ENCODE peak calls at places on chromosomes 2 and 18, in seven cellular contexts. T is kidney; Z is CD8-positive, alpha-beta T cell; B is brain microvascular endothelial cell; W is RWPE1; V is lower lobe of right lung; Y is tibial nerve. D is an unnamed sample.
A peak's percentile ranks its signal among the peaks of the same experiment; 100 is the strongest.

GRCh38 chr2:23394700-23395099 is 9.7 kb downstream of the KLHL29 start:
- DNase-seq in T (no peak), Z (no peak), B (no peak), W (no peak), V (no peak), Y (no peak), D (no peak)

GRCh38 chr2:189799531-189799930 is 15.3 kb downstream of the PMS1 start:
- DNase-seq in T (no peak), Z (no peak), B (peak; percentile 60), W (peak; percentile 20), V (no peak), Y (no peak), D (no peak)

GRCh38 chr18:11512096-11513030 is 97.0 kb upstream of the SLC35G4 start:
- DNase-seq in T (no peak), Z (no peak), B (peak; percentile 22), W (peak; percentile 36), V (no peak), Y (no peak), D (no peak)

GRCh38 chr2:116706381-116706780 is 1108.1 kb upstream of the DDX18 start:
- DNase-seq in T (no peak), Z (no peak), B (no peak), W (no peak), V (no peak), Y (no peak), D (no peak)

GRCh38 chr2:64654993-64655666 is 1.4 kb upstream of the SERTAD2 start:
- DNase-seq in T (no peak), Z (no peak), B (no peak), W (no peak), V (no peak), Y (no peak), D (no peak)

GRCh38 chr2:227513113-227513512 is 41.2 kb downstream of the AGFG1 start:
- DNase-seq in T (no peak), Z (no peak), B (no peak), W (no peak), V (no peak), Y (no peak), D (no peak)

GRCh38 chr2:95274291-95275150 is at the start of gene PROM2:
- DNase-seq in T (peak; percentile 93), Z (no peak), B (no peak), W (peak; percentile 71), V (peak; percentile 80), Y (no peak), D (peak; percentile 27)

GRCh38 chr2:127118038-127118437 is 11.1 kb upstream of the BIN1 start:
- DNase-seq in T (peak; percentile 38), Z (no peak), B (no peak), W (no peak), V (no peak), Y (no peak), D (no peak)

DNA sequence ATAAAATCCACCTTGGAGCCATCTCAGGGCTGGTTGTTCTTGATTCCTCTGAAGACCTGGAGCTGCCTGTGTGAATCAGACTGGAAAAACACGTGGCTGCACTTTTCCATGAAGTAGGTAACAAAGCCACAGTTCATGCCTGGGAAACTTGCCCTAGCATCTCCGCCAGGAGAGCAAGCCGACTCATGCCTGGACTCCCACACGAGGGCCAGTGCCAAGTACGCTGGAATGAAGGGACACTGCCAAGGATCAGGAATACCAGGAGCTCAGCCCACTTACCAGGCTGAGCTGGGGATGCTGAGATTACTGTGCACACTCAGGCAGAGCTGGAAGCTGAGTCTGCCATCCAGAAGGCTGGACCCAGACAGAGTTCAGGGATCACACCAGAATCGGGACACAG is 10.9 kb upstream of the FHL2 start:
- DNase-seq in T (peak; percentile 83), Z (no peak), B (no peak), W (peak; percentile 95), V (no peak), Y (peak; percentile 59), D (no peak)
- H3K27ac ChIP-seq in T (no peak overlapping the region), Z (no peak overlapping the region), B (no peak overlapping the region), W (peak overlapping the region; percentile 98), V (no peak overlapping the region), Y (peak overlapping the region; percentile 10), D (no peak overlapping the region)

DNA sequence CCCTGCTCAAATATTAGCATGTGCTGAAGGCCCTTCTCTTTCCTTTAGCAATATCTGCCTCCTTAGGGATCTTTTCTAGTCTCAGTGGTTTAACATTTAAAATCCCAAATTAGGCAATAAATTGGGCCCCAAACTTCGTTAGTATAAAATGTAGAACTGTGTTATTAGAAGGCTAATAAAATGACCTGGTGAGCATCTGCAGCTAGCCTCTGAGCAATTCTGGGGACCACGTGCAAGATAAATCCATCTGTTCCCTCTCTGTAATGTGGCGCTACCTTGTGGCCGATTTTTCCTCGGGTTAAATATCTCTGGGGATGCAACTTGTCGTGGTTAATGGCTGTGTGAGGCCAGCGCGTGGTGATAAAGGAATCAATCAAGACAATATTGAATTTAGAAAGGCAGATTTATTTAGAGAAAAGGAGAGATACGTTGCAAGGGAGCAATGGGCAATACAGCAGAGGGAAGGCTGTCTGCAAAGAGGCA is 18.7 kb upstream of the IL36G start:
- DNase-seq in T (no peak), Z (no peak), B (no peak), W (no peak), V (no peak), Y (no peak), D (no peak)
- TF ChIP-seq CTCF in T (no peak), Z (no peak), B (no peak), W (peak; percentile 68), V (no peak), Y (no peak), D (peak; percentile 38)

GRCh38 chr2:38128653-38129052 is 52.7 kb upstream of the CYP1B1 start:
- DNase-seq in T (no peak), Z (no peak), B (no peak), W (no peak), V (no peak), Y (peak; percentile 71), D (no peak)
- H3K27ac ChIP-seq in T (no peak overlapping the region), Z (no peak overlapping the region), B (no peak overlapping the region), W (no peak overlapping the region), V (peak overlapping the region; percentile 25), Y (peak overlapping the region; percentile 62), D (no peak overlapping the region)

DNA sequence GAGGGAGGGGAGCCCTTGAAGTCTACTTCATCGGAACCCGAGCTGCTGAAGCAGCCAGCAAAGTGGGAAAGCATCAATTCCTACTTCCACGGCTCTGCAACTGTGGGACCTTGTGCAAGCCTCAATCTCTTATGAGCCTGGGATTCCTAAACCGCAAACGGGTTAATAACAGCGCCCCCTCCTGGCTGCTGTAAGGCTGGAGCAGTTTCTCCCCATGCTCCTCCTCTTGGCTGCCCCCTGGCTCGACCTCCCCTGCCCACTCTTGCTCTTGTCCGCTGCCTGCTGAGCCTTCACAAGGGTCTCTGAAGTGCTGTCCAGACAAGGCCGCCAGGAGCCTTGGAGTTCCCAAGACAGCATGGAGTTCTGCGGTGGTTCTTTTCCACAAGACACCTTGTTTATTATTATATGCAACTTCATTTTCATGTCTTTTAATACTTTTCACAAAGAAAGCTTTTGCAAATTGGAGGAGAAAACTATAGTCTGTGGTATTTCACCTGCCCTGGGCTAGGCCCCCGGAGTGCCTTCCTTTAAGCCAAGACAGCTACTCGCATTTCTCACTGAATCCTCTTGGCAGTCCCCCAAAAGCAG is 157.2 kb downstream of the DDX1 start:
- DNase-seq in T (no peak), Z (no peak), B (no peak), W (no peak), V (no peak), Y (no peak), D (no peak)
- TF ChIP-seq CTCF in T (peak; percentile 34), Z (no peak), B (peak; percentile 59), W (no peak), V (peak; percentile 49), Y (peak; percentile 10), D (no peak)

GRCh38 chr18:54815086-54815485 is 13.2 kb upstream of the RAB27B start:
- DNase-seq in T (no peak), Z (no peak), B (no peak), W (no peak), V (no peak), Y (no peak), D (no peak)

GRCh38 chr18:54812885-54813284 is 15.4 kb upstream of the RAB27B start:
- DNase-seq in T (no peak), Z (no peak), B (no peak), W (no peak), V (no peak), Y (no peak), D (no peak)

GRCh38 chr18:54813305-54813704 is 15.0 kb upstream of the RAB27B start:
- DNase-seq in T (no peak), Z (no peak), B (no peak), W (no peak), V (no peak), Y (no peak), D (no peak)
- H3K27ac ChIP-seq in T (no peak overlapping the region), Z (no peak overlapping the region), B (no peak overlapping the region), W (no peak overlapping the region), V (no peak overlapping the region), Y (no peak overlapping the region), D (no peak overlapping the region)

GRCh38 chr18:70464343-70465114 is 175.7 kb downstream of the SOCS6 start:
- DNase-seq in T (peak; percentile 86), Z (peak; percentile 7), B (peak; percentile 54), W (peak; percentile 59), V (peak; percentile 82), Y (peak; percentile 80), D (no peak)
- TF ChIP-seq CTCF in T (peak; percentile 20), Z (no peak), B (peak; percentile 66), W (peak; percentile 18), V (no peak), Y (peak; percentile 21), D (no peak)

GRCh38 chr2:38386377-38386776 is 9.3 kb upstream of the ATL2 start:
- DNase-seq in T (no peak), Z (no peak), B (no peak), W (peak; percentile 28), V (no peak), Y (no peak), D (no peak)
- H3K27ac ChIP-seq in T (no peak overlapping the region), Z (no peak overlapping the region), B (no peak overlapping the region), W (no peak overlapping the region), V (no peak overlapping the region), Y (no peak overlapping the region), D (no peak overlapping the region)

D was measured in CD4-positive, alpha-beta T cell.